ENCODE peak calls at places on chromosomes 7 and 10, in four cellular contexts. Y is coronary artery, F is body of pancreas, X is tibial artery. T is an unnamed sample.

GRCh38 chr10:102476466-102477141 is 25.3 kb upstream of the C10orf95 start:
- DNase-seq in X (no peak), Y (no peak), F (no peak), T (no peak)

GRCh38 chr10:121899727-121900126 is 28.1 kb downstream of the ATE1 start:
- DNase-seq in Y (no peak), X (no peak), F (peak; percentile 28), T (no peak)

GRCh38 chr7:41149576-41149975 is 553.3 kb downstream of the INHBA start:
- DNase-seq in Y (no peak), X (peak; percentile 65), F (no peak), T (no peak)

GRCh38 chr7:111101856-111102646 is 11.1 kb downstream of the LRRN3 start:
- DNase-seq in X (no peak), Y (no peak), F (no peak), T (no peak)

GRCh38 chr7:69126896-69127479 is 471.3 kb upstream of the AUTS2 start:
- DNase-seq in Y (no peak), F (no peak), X (no peak), T (no peak)

GRCh38 chr10:87506988-87507387 is 2.3 kb downstream of the MINPP1 start:
- DNase-seq in F (no peak), X (no peak), Y (no peak), T (no peak)

GRCh38 chr10:124095096-124095495 is 1.7 kb upstream of the CHST15 start:
- DNase-seq in X (no peak), Y (no peak), F (no peak), T (no peak)

GRCh38 chr7:111137296-111138195 is 46.6 kb downstream of the LRRN3 start:
- DNase-seq in X (peak; percentile 60), F (no peak), Y (no peak), T (no peak)

GRCh38 chr7:26912933-26913536 is 48.6 kb upstream of the SKAP2 start:
- DNase-seq in Y (no peak), F (no peak), X (no peak), T (no peak)

GRCh38 chr10:3835770-3836169 is 50.8 kb upstream of the KLF6 start:
- DNase-seq in Y (no peak), X (no peak), F (no peak), T (no peak)

GRCh38 chr10:3982746-3983442 is 197.9 kb upstream of the KLF6 start:
- DNase-seq in F (no peak), Y (no peak), X (no peak), T (no peak)

GRCh38 chr10:1147810-1148209 is 91.6 kb downstream of the WDR37 start:
- DNase-seq in X (no peak), Y (peak; percentile 61), F (no peak), T (no peak)

GRCh38 chr7:29622335-29623265 is 59.0 kb downstream of the PRR15 start:
- DNase-seq in F (no peak), Y (no peak), X (no peak), T (no peak)

GRCh38 chr10:72740526-72740925 is 48.6 kb downstream of the MCU start:
- DNase-seq in Y (no peak), F (no peak), X (no peak), T (no peak)

GRCh38 chr10:75029420-75029819 is 82.0 kb upstream of the SAMD8 start:
- DNase-seq in X (no peak), Y (no peak), F (no peak), T (no peak)

GRCh38 chr10:16049050-16049449 is 188.7 kb upstream of the MINDY3 start:
- DNase-seq in Y (no peak), X (no peak), F (no peak), T (no peak)

GRCh38 chr10:132788180-132788830 is 2.4 kb upstream of the NKX6-2 start:
- DNase-seq in F (no peak), Y (no peak), X (no peak), T (no peak)

DNA sequence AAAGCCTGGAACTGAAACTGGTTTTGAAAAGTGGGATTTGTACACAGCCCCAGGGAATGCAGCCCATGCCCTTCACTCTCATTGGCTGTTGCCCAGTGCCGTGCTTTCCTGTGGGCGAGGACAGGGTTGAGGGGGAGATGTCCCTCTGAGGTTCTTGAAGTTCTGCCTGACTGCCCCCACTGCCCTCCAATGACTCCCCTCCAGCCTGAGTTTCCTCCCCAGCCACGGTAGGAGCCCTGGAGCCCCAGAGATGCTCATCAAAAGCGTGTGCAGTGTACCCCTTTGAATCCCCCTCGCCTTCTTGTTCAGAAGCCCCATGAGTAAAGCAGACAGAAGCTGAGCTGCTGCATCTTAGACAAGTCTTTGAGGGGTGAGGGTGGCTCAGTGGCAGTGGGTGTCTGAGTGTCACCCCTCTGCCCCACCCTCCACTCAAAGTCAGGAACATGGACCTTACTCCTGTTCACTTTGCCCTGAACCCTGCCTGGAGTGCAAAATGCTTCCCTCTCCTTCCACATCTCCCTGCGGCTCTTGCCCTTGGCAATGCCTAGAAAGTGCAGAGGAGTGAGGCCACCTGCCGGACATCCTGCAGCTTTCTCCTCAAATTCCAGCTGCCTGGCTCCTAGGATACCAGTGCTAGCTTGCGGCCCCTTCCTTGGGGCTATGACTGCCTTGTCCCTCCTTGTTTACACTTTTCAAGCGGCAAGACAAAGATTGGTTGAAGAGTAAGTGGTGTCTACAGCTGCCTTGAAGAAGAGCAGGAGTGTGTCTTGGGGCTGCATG is 19.9 kb downstream of the FAM241B start:
- DNase-seq in F (no peak), Y (no peak), X (no peak), T (peak; percentile 48)
- TF ChIP-seq CTCF in F (no peak), Y (no peak), X (no peak), T (peak; percentile 41)

DNA sequence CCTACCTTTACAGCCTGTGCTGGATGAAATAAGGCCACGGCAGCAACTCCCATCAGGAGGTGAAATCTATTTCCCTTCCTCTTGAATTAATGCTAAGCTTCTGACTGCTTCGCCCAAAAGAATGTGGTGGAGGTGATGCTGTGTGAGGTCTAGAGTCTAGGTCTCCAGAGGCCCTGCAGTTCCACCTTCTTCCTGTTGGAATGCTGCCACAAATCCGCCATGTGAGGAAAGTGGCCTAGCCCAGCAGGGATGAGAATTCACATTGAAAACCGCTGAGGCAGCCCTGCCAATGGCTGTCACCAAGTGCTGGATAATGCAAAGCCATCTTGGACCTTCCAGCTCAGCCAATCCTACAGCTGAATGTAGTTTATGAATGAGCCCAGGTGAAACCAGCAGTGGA is 28.0 kb downstream of the RHOBTB1 start:
- DNase-seq in F (no peak), Y (no peak), X (no peak), T (no peak)
- TF ChIP-seq CTCF in F (no peak), Y (no peak), X (no peak), T (peak; percentile 16)

GRCh38 chr7:12494354-12495024 is 76.0 kb upstream of the SCIN start:
- DNase-seq in X (no peak), Y (no peak), F (no peak), T (no peak)
- TF ChIP-seq CTCF in X (no peak), Y (no peak), F (no peak), T (no peak)

GRCh38 chr7:22292519-22292918 is 64.4 kb downstream of the RAPGEF5 start:
- DNase-seq in X (no peak), Y (no peak), F (no peak), T (no peak)

GRCh38 chr7:22295402-22296264 is 61.3 kb downstream of the RAPGEF5 start:
- DNase-seq in X (no peak), Y (no peak), F (no peak), T (no peak)

GRCh38 chr7:22300839-22301238 is 56.1 kb downstream of the RAPGEF5 start:
- DNase-seq in Y (no peak), X (no peak), F (no peak), T (no peak)

GRCh38 chr7:22296265-22296566 is 60.7 kb downstream of the RAPGEF5 start:
- DNase-seq in X (no peak), F (no peak), Y (no peak), T (no peak)

DNA sequence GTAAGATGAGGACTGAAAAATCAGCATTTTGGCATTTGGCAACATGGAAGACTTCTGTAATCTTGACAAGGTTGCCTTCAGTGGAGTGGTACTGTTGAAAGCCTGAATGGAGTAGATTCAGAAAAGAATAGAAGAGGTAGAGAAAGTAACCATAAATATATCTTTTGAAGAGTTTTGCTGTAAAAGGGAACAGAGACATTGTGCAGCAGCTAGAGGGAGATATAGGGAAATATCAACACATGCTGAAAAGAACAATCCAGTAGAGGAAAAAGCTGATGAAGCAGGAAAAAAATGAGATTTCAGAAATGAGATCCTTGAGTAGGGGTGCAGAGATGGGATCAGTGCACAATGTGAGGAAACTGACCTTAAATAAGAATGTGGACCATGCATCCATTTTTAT is 60.0 kb downstream of the RAPGEF5 start:
- DNase-seq in X (no peak), F (no peak), Y (no peak), T (no peak)
- TF ChIP-seq CTCF in X (no peak), F (no peak), Y (peak; percentile 10), T (peak; percentile 68)

GRCh38 chr7:139118234-139118802 is 8.8 kb upstream of the ZC3HAV1 start:
- DNase-seq in Y (no peak), F (peak; percentile 31), X (no peak), T (no peak)

GRCh38 chr7:139118803-139119485 is 9.4 kb upstream of the ZC3HAV1 start:
- DNase-seq in F (no peak), Y (no peak), X (no peak), T (no peak)

GRCh38 chr7:139116999-139117398 is 7.5 kb upstream of the ZC3HAV1 start:
- DNase-seq in F (no peak), X (no peak), Y (no peak), T (no peak)

GRCh38 chr7:139119486-139119849 is 9.9 kb upstream of the ZC3HAV1 start:
- DNase-seq in Y (no peak), X (no peak), F (no peak), T (no peak)

GRCh38 chr7:139117599-139118233 is 8.2 kb upstream of the ZC3HAV1 start:
- DNase-seq in X (no peak), F (no peak), Y (no peak), T (no peak)
- TF ChIP-seq CTCF in X (no peak), F (no peak), Y (no peak), T (no peak)

T was measured in chondrocyte.